ENCODE peak calls at places on chromosomes 2 and 18, in five cellular contexts. V is GM12878, W is stomach, S is upper lobe of left lung, J is A549. O is an unnamed sample.

GRCh38 chr2:239326831-239327535 is 73.8 kb downstream of the HDAC4 start:
- DNase-seq in V (no peak), W (no peak), S (no peak), J (no peak), O (peak; percentile 68)

GRCh38 chr2:70632966-70633365 is 79.3 kb upstream of the TGFA start:
- DNase-seq in V (no peak), W (no peak), S (no peak), J (no peak), O (no peak)

GRCh38 chr2:75729861-75730260 is 19.1 kb upstream of the GCFC2 start:
- DNase-seq in V (no peak), W (no peak), S (no peak), J (peak; percentile 23), O (no peak)

GRCh38 chr18:54205951-54206350 is 18.5 kb downstream of the MBD2 start:
- DNase-seq in V (no peak), W (no peak), S (no peak), J (no peak), O (no peak)

GRCh38 chr2:129879614-129880180 is 99.8 kb upstream of the RAB6C start:
- DNase-seq in V (no peak), W (no peak), S (no peak), J (no peak), O (no peak)

GRCh38 chr2:16325613-16326510 is 339.8 kb downstream of the CYRIA start:
- DNase-seq in V (no peak), W (no peak), S (no peak), J (no peak), O (no peak)

GRCh38 chr18:48922203-48922800 is 28.5 kb downstream of the SMAD7 start:
- DNase-seq in V (no peak), W (no peak), S (no peak), J (no peak), O (peak; percentile 37)

GRCh38 chr18:25229080-25229479 is 122.9 kb downstream of the ZNF521 start:
- DNase-seq in V (no peak), W (no peak), S (no peak), J (no peak), O (no peak)

GRCh38 chr2:127508621-127509034 is 17.7 kb downstream of the IWS1 start:
- DNase-seq in V (no peak), W (peak; percentile 53), S (no peak), J (peak; percentile 87), O (peak; percentile 85)

GRCh38 chr2:198309673-198310280 is 505.4 kb downstream of the PLCL1 start:
- DNase-seq in V (no peak), W (peak; percentile 40), S (no peak), J (peak; percentile 37), O (no peak)

GRCh38 chr2:96151595-96152300 is 6.5 kb upstream of the DUSP2 start:
- DNase-seq in V (no peak), W (no peak), S (no peak), J (no peak), O (no peak)

GRCh38 chr2:96921561-96922303 is 51.9 kb upstream of the SEMA4C start:
- DNase-seq in V (no peak), W (no peak), S (no peak), J (no peak), O (no peak)

DNA sequence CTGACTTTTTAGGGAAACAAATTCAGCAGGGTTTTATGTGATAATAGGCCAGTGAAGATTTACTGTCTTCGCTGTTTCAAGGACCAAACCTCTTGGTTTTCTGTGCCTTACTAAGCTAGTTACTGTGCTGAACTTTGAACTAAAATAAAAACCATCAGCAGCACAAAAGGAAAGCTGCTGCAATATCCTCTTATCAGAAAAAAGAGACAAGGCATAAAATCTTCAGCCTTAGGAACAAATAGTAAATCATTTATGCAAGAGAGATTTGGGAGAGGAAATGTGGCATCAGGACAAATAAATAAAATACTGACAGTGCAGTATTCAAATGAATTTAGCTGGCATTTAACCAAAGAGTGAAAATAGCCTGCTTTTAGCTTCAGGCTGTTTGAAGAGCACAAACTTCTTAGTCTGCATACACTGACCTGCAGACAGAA is 64.1 kb upstream of the EHBP1 start:
- DNase-seq in V (no peak), W (no peak), S (no peak), J (peak; percentile 35), O (no peak)
- TF ChIP-seq EP300 in V (no peak), W (no peak), S (no peak), J (no peak), O (no peak)

GRCh38 chr18:63155910-63156773 is 163.4 kb downstream of the BCL2 start:
- DNase-seq in V (no peak), W (no peak), S (no peak), J (no peak), O (no peak)
- TF ChIP-seq POLR2A in V (peak; percentile 50), W (no peak), S (no peak), J (no peak), O (no peak)

GRCh38 chr2:241489733-241490443 is 18.5 kb downstream of the STK25 start:
- DNase-seq in V (no peak), W (peak; percentile 63), S (peak; percentile 52), J (no peak), O (no peak)
- TF ChIP-seq EP300 in V (no peak), W (no peak), S (no peak), J (no peak), O (no peak)

DNA sequence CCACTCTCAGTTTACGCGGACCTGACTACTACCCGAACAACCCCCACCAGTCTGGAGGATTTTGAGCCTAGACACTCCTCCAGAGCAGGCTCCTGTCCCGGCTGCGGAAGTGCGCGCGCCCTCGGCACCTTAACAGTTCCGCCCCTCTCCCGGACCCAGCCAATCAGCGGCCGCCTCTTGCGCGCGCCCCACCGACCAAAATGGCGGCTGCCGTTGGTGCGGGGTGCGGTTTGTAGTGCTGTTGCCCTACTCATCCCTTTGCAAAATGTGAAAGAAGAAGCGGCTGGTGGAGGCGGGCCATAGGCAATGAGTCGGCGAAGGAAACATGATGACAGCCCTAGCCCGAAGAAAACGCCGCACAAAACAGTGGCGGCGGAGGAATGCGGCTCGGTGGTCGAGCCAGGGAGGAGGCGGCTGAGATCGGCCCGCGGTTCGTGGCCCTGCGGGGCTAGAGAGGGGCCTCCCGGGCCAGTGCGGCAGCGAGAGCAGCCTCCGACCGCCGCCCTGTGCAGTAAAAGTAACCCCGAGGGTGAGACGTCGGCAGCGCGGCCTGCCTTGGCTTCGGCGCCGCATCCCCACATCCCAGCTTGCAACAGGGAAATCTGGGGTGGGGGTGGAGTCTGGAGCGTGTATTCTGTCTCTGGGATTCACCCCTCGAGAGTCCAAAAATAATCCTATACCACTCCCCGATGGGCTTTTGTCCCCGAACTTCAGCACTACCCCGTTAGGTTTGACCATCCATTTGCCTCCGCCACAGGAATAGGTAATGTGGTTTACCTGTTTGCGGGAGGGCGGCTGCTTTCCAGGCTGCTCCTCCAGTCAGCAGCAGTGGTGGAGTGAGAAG is at the start of gene ETAA1:
- DNase-seq in V (peak; percentile 42), W (peak; percentile 93), S (peak; percentile 99), J (peak; percentile 94), O (peak; percentile 97)
- TF ChIP-seq POLR2A in V (peak; percentile 94), W (no peak), S (no peak), J (peak; percentile 86), O (peak; percentile 82)

DNA sequence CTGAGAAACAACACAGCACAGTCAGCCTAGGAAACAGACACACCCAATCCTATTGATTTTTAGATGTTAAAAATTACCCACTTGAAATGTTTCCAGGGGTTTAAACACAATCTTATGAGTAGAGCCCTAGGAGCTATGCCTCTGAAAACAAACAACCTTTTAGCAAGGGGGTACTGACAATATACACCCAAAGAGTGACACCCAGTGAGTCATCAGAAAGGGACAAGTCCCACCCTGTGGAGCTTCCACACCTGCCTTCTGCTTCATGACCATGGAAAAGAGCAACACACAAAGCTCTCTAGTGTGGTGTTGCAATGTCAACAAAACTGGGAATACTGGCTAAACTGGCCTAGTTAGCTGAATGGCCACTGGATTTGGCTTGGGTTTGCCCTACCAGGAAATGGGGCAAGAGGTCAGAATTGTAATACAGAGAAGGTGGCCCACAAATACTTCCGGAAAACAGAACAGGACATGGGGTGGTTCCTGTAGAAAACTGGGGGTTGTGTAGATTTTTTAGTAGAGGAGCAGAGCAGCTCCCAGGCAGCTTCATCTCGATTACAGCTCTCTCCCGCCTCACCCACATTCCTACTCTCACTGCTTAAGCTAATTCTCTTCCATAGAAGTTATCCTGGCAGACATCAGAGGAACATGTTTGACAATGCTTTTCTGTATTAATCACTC is 98.2 kb downstream of the GAREM1 start:
- DNase-seq in V (no peak), W (peak; percentile 81), S (no peak), J (peak; percentile 88), O (no peak)
- TF ChIP-seq EP300 in V (no peak), W (no peak), S (no peak), J (no peak), O (no peak)

GRCh38 chr2:38076250-38076709 is 329 bp upstream of the CYP1B1 start:
- DNase-seq in V (no peak), W (peak; percentile 54), S (peak; percentile 94), J (peak; percentile 93), O (peak; percentile 90)
- TF ChIP-seq POLR2A in V (peak; percentile 64), W (no peak), S (no peak), J (peak; percentile 49), O (no peak)

GRCh38 chr2:169776483-169776802 is 22.2 kb upstream of the SSB start:
- DNase-seq in V (no peak), W (no peak), S (no peak), J (no peak), O (no peak)

GRCh38 chr2:169778421-169778820 is 20.2 kb upstream of the SSB start:
- DNase-seq in V (no peak), W (no peak), S (no peak), J (no peak), O (no peak)

GRCh38 chr2:169772651-169773050 is 26.0 kb upstream of the SSB start:
- DNase-seq in V (no peak), W (no peak), S (no peak), J (no peak), O (no peak)

GRCh38 chr2:169775354-169775753 is 23.3 kb upstream of the SSB start:
- DNase-seq in V (no peak), W (no peak), S (no peak), J (no peak), O (no peak)

GRCh38 chr2:169775765-169776482 is 22.7 kb upstream of the SSB start:
- DNase-seq in V (no peak), W (no peak), S (no peak), J (no peak), O (no peak)
- TF ChIP-seq EP300 in V (no peak), W (no peak), S (no peak), J (no peak), O (no peak)

DNA sequence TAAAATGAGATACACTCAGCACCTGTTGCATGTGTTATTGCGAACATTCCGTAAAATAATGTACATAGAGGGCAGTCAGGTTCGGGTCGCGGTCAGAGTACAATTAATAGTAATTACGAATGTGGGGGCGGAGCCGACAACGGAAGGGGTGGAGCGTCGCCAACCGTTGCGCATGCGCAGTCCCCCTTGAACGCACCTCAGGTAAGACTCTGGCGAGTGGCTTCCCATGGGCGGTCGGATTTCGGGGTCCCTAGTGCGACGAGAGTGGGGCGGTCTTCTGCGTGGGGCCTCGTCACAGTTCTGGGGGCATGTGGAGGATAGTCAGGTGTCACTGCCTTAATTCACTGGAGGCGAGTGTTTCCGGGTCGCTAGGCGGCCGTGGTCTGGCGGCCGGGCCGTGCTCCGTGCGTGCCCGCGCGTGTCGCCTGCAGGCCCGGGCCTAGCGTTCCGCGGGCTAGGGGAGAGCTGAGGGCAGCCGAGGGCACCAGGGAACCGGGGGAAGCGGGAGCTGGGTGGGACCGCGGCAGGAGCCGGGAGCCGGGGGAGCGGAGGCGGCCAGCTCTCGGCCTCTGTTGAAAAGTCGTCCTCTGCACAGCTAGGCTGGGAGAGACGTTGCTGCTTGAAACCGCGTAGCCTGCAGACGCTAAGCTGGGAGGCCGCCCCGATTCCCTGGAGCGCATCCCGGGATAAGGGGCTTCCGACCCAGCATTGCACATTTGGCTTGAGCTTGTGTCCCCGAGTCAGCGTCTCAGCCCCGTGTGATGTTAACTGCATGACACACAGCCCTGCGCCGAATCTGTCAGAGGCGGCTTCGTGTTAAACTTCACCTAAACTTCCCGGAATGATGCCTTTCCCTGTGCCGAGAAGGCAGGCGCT is at the start of gene CEBPZOS:
- DNase-seq in V (peak; percentile 71), W (peak; percentile 87), S (peak; percentile 97), J (peak; percentile 88), O (peak; percentile 90)
- TF ChIP-seq POLR2A in V (peak; percentile 86), W (peak; percentile 53), S (no peak), J (peak; percentile 91), O (peak; percentile 64)